ENCODE peak calls at places on chromosomes 16 and 17, in nine cellular contexts. E is fibroblast of the aortic adventitia; G is endodermal cell; H is BJ; C is choroid plexus epithelial cell; A is spleen; O is HFF-Myc; X is CD8-positive, alpha-beta T cell; M is IMR-90. I is an unnamed sample.

GRCh38 chr16:75566040-75566888 is at the start of gene GABARAPL2:
- DNase-seq in E (peak; percentile 62), G (peak; percentile 97), H (no peak), C (peak; percentile 78), A (peak; percentile 97), O (no peak), X (peak; percentile 84), M (peak; percentile 56), I (peak; percentile 77)

GRCh38 chr16:81640681-81641070 is 138.4 kb upstream of the PLCG2 start:
- DNase-seq in E (no peak), G (no peak), H (no peak), C (no peak), A (no peak), O (no peak), X (no peak), M (no peak), I (no peak)

GRCh38 chr16:10992797-10993196 is 48.4 kb downstream of the CLEC16A start:
- DNase-seq in E (peak; percentile 73), G (peak; percentile 79), H (no peak), C (peak; percentile 89), A (no peak), O (no peak), X (no peak), M (peak; percentile 93), I (peak; percentile 85)

GRCh38 chr16:2535644-2536021 is 2.2 kb upstream of the PDPK1 start:
- DNase-seq in E (peak; percentile 94), G (peak; percentile 45), H (peak; percentile 32), C (peak; percentile 76), A (peak; percentile 78), O (no peak), X (no peak), M (peak; percentile 93), I (peak; percentile 79)

GRCh38 chr17:79992657-79993389 is 42.8 kb downstream of the TBC1D16 start:
- DNase-seq in E (no peak), G (no peak), H (no peak), C (peak; percentile 23), A (no peak), O (no peak), X (no peak), M (no peak), I (no peak)

GRCh38 chr16:78405833-78406232 is 306.4 kb downstream of the WWOX start:
- DNase-seq in E (no peak), G (no peak), H (no peak), C (no peak), A (no peak), O (no peak), X (no peak), M (peak; percentile 0), I (no peak)

GRCh38 chr17:73335591-73336503 is 24.0 kb upstream of the CDC42EP4 start:
- DNase-seq in E (no peak), G (no peak), H (no peak), C (no peak), A (no peak), O (no peak), X (no peak), M (no peak), I (no peak)

GRCh38 chr16:62194828-62195227 is 158.6 kb upstream of the CDH8 start:
- DNase-seq in E (no peak), G (no peak), H (no peak), C (no peak), A (no peak), O (no peak), X (no peak), M (no peak), I (no peak)

GRCh38 chr17:75652341-75652740 is 14.6 kb downstream of the RECQL5 start:
- DNase-seq in E (no peak), G (no peak), H (no peak), C (no peak), A (no peak), O (no peak), X (no peak), M (no peak), I (no peak)

GRCh38 chr16:65119905-65120341 is 1.9 kb downstream of the CDH11 start:
- DNase-seq in E (peak; percentile 92), G (peak; percentile 57), H (peak; percentile 53), C (peak; percentile 73), A (no peak), O (no peak), X (no peak), M (peak; percentile 76), I (peak; percentile 89)

GRCh38 chr16:89736554-89736953 is 15.2 kb downstream of the ZNF276 start:
- DNase-seq in E (no peak), G (no peak), H (no peak), C (no peak), A (no peak), O (no peak), X (no peak), M (no peak), I (no peak)

GRCh38 chr17:27471321-27472269 is 15.3 kb downstream of the KSR1 start:
- DNase-seq in E (no peak), G (no peak), H (no peak), C (peak; percentile 42), A (no peak), O (no peak), X (no peak), M (peak; percentile 41), I (no peak)

GRCh38 chr17:60439501-60439900 is 17.2 kb downstream of the CHCT1 start:
- DNase-seq in E (peak; percentile 73), G (no peak), H (no peak), C (peak; percentile 75), A (no peak), O (no peak), X (no peak), M (peak; percentile 68), I (peak; percentile 69)

GRCh38 chr16:51523400-51523799 is 372.3 kb upstream of the SALL1 start:
- DNase-seq in E (peak; percentile 80), G (no peak), H (no peak), C (no peak), A (no peak), O (no peak), X (no peak), M (peak; percentile 49), I (no peak)

GRCh38 chr16:79698341-79698753 is 97.8 kb upstream of the MAF start:
- DNase-seq in E (peak; percentile 69), G (no peak), H (peak; percentile 59), C (peak; percentile 88), A (no peak), O (no peak), X (no peak), M (peak; percentile 40), I (peak; percentile 76)

GRCh38 chr17:31564883-31565297 is 173.4 kb downstream of the RAB11FIP4 start:
- DNase-seq in E (no peak), G (peak; percentile 79), H (no peak), C (peak; percentile 44), A (no peak), O (no peak), X (no peak), M (peak; percentile 75), I (peak; percentile 71)

GRCh38 chr16:1054660-1055556 is 17.6 kb upstream of the SSTR5 start:
- DNase-seq in E (peak; percentile 49), G (peak; percentile 90), H (no peak), C (peak; percentile 70), A (no peak), O (no peak), X (no peak), M (peak; percentile 29), I (peak; percentile 59)

GRCh38 chr17:6444573-6445335 is 499 bp downstream of the PIMREG start:
- DNase-seq in E (no peak), G (no peak), H (no peak), C (no peak), A (peak; percentile 74), O (no peak), X (no peak), M (no peak), I (no peak)
- H3K4me3 ChIP-seq in E (peak overlapping the region; percentile 78), G (peak overlapping the region; percentile 80), H (peak overlapping the region; percentile 75), C (peak overlapping the region; percentile 68), A (peak overlapping the region; percentile 44), O (peak overlapping the region; percentile 61), X (peak overlapping the region; percentile 94), M (peak overlapping the region; percentile 57), I (peak overlapping the region; percentile 64)

GRCh38 chr17:48561894-48562810 is 16.0 kb downstream of the HOXB4 start:
- DNase-seq in E (no peak), G (no peak), H (no peak), C (no peak), A (no peak), O (no peak), X (no peak), M (peak; percentile 68), I (no peak)
- TF ChIP-seq CTCF in E (peak; percentile 53), G (peak; percentile 54), H (no peak), C (no peak), A (no peak), O (peak; percentile 28), X (no peak), M (peak; percentile 46), I (peak; percentile 42)

GRCh38 chr17:41835800-41836549 is at the start of gene NT5C3B:
- DNase-seq in E (no peak), G (peak; percentile 88), H (no peak), C (peak; percentile 13), A (peak; percentile 88), O (no peak), X (no peak), M (no peak), I (no peak)

GRCh38 chr17:41835214-41835799 is 725 bp downstream of the NT5C3B start:
- DNase-seq in E (no peak), G (no peak), H (no peak), C (no peak), A (peak; percentile 77), O (no peak), X (no peak), M (no peak), I (no peak)

GRCh38 chr17:41836550-41837196 is 641 bp upstream of the NT5C3B start:
- DNase-seq in E (no peak), G (no peak), H (no peak), C (no peak), A (no peak), O (no peak), X (no peak), M (no peak), I (no peak)

DNA sequence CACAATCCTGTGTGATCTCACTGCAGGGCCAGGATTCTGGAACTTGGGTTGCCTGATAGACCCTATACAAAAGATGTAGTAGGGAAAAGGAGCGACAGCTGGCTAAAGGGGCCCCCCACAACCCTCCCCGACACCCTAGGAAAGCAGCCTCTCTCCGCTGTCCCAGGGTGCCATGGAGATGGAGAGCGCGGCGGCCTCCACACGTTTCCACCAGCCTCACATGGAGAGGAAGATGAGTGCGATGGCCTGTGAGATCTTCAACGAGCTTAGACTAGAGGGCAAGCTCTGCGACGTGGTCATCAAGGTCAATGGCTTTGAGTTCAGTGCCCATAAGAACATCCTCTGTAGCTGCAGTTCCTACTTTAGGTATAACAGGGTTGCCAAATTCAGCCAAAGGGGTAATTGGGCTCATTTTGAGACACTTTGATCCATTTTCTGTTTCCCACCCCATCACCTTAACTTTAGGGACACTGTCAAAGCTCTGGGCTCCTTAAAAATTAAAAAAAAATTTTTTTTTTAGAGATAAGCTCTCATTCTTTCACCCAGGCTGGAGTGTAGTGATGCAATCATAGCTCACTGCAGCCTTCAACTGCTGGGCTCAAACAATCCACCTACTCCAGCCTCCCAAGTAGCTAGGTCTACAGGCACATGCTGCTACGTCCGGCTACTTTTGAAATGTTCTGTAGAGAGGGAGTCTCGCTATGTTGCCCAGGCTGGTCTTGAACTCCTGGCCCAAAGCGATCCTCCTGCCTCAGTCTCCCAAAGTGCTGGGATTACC is at the start of gene KLHL10:
- DNase-seq in E (peak; percentile 17), G (no peak), H (no peak), C (peak; percentile 6), A (no peak), O (no peak), X (no peak), M (no peak), I (no peak)
- H3K4me3 ChIP-seq in E (no peak within 1 kb of the TSS), G (no peak within 1 kb of the TSS), H (no peak within 1 kb of the TSS), C (no peak within 1 kb of the TSS), A (peak within 1 kb of the TSS; percentile 83), O (peak within 1 kb of the TSS; percentile 86), X (peak within 1 kb of the TSS; percentile 82), M (no peak within 1 kb of the TSS), I (no peak within 1 kb of the TSS)

GRCh38 chr17:1736348-1737281 is 6.1 kb upstream of the SERPINF2 start:
- DNase-seq in E (peak; percentile 62), G (no peak), H (no peak), C (peak; percentile 93), A (peak; percentile 86), O (no peak), X (no peak), M (peak; percentile 83), I (peak; percentile 91)
- TF ChIP-seq CTCF in E (no peak), G (no peak), H (no peak), C (no peak), A (no peak), O (no peak), X (no peak), M (no peak), I (no peak)

I was measured in cardiac fibroblast.